ENCODE peak calls at places on chromosomes 2 and 18, in five cellular contexts. K is uterus; T is CD8-positive, alpha-beta memory T cell; X is aorta; V is esophagus squamous epithelium. H is an unnamed sample. For H3K4me1 and H3K9me3, the result is how much of the 10 kb centered on the place peaks cover.

GRCh38 chr2:189302274-189302948 is 122.8 kb upstream of the COL5A2 start:
- DNase-seq in K (no peak), T (no peak), X (no peak), V (no peak), H (no peak)

GRCh38 chr2:23445450-23445868 is 60.5 kb downstream of the KLHL29 start:
- DNase-seq in K (no peak), T (no peak), X (no peak), V (no peak), H (no peak)

GRCh38 chr2:200042102-200042735 is 86.8 kb downstream of the MAIP1 start:
- DNase-seq in K (no peak), T (no peak), X (no peak), V (no peak), H (no peak)

GRCh38 chr18:34223164-34223892 is 1.4 kb downstream of the NOL4 start:
- DNase-seq in K (no peak), T (no peak), X (peak), V (no peak), H (peak)

GRCh38 chr2:159201321-159202063 is 85.0 kb downstream of the WDSUB1 start:
- DNase-seq in K (no peak), T (no peak), X (no peak), V (no peak), H (no peak)

GRCh38 chr18:56799756-56800155 is 148.6 kb downstream of the WDR7 start:
- DNase-seq in K (no peak), T (no peak), X (no peak), V (no peak), H (no peak)

GRCh38 chr2:20642026-20642971 is 8.6 kb downstream of the HS1BP3 start:
- DNase-seq in K (peak), T (peak), X (peak), V (no peak), H (peak)

GRCh38 chr2:128661955-128662564 is 343.4 kb upstream of the HS6ST1 start:
- DNase-seq in K (no peak), T (no peak), X (peak), V (no peak), H (no peak)

GRCh38 chr2:180494286-180494685 is 486.1 kb upstream of the UBE2E3 start:
- DNase-seq in K (no peak), T (no peak), X (no peak), V (no peak), H (no peak)

GRCh38 chr2:3664118-3664517 is 6.1 kb downstream of the ALLC start:
- DNase-seq in K (no peak), T (no peak), X (peak), V (no peak), H (no peak)

GRCh38 chr2:66389651-66390131 is 45.2 kb upstream of the MEIS1 start:
- DNase-seq in K (peak), T (no peak), X (no peak), V (no peak), H (no peak)

GRCh38 chr2:215886026-215886425 is 127.3 kb downstream of the MREG start:
- DNase-seq in K (no peak), T (no peak), X (no peak), V (no peak), H (no peak)

GRCh38 chr2:9310390-9310789 is 103.8 kb downstream of the ASAP2 start:
- DNase-seq in K (peak), T (no peak), X (peak), V (no peak), H (peak)

GRCh38 chr2:134127496-134127895 is 126.4 kb upstream of the MGAT5 start:
- DNase-seq in K (no peak), T (peak), X (no peak), V (no peak), H (no peak)

GRCh38 chr2:201118957-201119848 is 3.2 kb downstream of the CFLAR start:
- DNase-seq in K (no peak), T (no peak), X (no peak), V (no peak), H (no peak)

GRCh38 chr2:47695800-47696477 is 87.0 kb upstream of the MSH6 start:
- DNase-seq in K (no peak), T (no peak), X (no peak), V (no peak), H (no peak)
- H3K4me1 ChIP-seq in K (under half), T (under half), X (under half), V (under half), H (under half)

DNA sequence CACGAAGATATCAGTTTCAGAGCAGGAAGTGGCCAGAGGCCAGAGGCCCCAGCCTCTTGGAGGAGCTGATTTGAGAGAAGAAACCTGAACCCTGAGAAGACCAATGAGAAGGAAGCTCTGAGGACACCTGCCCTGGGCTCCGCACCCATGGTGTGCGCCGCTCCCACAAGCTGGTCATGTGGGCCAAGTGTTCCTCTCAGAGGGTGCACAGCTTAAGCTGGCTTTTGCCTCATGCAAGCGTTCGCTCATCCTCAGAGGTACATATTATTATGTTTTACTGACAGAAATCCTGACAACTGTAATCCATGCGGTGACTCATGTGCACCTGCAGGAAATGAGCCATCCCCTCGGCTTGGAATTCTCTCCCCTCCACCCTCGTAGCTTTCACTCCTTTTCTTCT is 316.1 kb upstream of the MYT1L start:
- DNase-seq in K (no peak), T (no peak), X (no peak), V (no peak), H (no peak)
- H3K9me3 ChIP-seq in K (under half), T (under half), X (under half), V (under half), H (under half)

DNA sequence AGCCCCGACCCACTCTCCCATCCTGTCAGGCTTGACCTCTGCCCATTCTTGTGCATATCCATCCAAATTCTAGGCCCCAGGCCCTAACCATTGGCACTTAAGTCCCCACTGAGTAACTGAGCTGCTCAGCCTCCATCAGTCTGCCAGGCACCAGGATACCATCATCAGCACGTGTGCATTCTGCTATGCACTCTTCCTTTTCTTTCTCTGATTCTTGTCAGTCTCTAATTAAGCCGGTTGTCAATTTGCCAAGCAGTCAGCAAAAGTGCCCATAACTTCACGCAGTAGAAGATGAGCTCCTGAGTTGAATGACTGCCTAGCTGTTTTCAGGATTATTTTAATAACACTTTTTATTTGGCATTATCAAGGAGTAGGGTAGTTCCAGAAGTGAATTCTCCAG is 107.2 kb downstream of the FEZ2 start:
- DNase-seq in K (no peak), T (no peak), X (no peak), V (no peak), H (no peak)
- H3K4me1 ChIP-seq in K (under half), T (under half), X (under half), V (under half), H (under half)

GRCh38 chr2:95329891-95330822 is 33.0 kb downstream of the KCNIP3 start:
- DNase-seq in K (no peak), T (no peak), X (no peak), V (no peak), H (no peak)
- H3K9me3 ChIP-seq in K (under half), T (under half), X (under half), V (under half), H (under half)